ENCODE peak calls at places on chromosome 13, in eight cellular contexts. One of them, this sample, is unnamed.

GRCh38 chr13:43865892-43866291 is 13.6 kb downstream of the CCDC122 start:
- DNase-seq in breast epithelium: no peak
- DNase-seq in A673: no peak
- DNase-seq in body of pancreas: no peak
- DNase-seq in SK-N-SH: no peak
- DNase-seq in brain microvascular endothelial cell: no peak
- DNase-seq in upper lobe of right lung: no peak
- DNase-seq in PC-3: peak
- DNase-seq in this sample: no peak

GRCh38 chr13:46908511-46908910 is 11.7 kb upstream of the HTR2A start:
- DNase-seq in breast epithelium: peak
- DNase-seq in A673: no peak
- DNase-seq in body of pancreas: no peak
- DNase-seq in SK-N-SH: no peak
- DNase-seq in brain microvascular endothelial cell: no peak
- DNase-seq in upper lobe of right lung: no peak
- DNase-seq in PC-3: no peak
- DNase-seq in this sample: no peak

GRCh38 chr13:64314286-64314685 is 2898.6 kb upstream of the PCDH20 start:
- DNase-seq in breast epithelium: no peak
- DNase-seq in A673: peak
- DNase-seq in body of pancreas: no peak
- DNase-seq in SK-N-SH: no peak
- DNase-seq in brain microvascular endothelial cell: no peak
- DNase-seq in upper lobe of right lung: no peak
- DNase-seq in PC-3: peak
- DNase-seq in this sample: no peak

GRCh38 chr13:60620611-60621395 is 223.8 kb downstream of the TDRD3 start:
- DNase-seq in breast epithelium: no peak
- DNase-seq in A673: peak
- DNase-seq in body of pancreas: no peak
- DNase-seq in SK-N-SH: no peak
- DNase-seq in brain microvascular endothelial cell: no peak
- DNase-seq in upper lobe of right lung: no peak
- DNase-seq in PC-3: no peak
- DNase-seq in this sample: no peak

GRCh38 chr13:49082653-49083536 is 107.2 kb downstream of the FNDC3A start:
- DNase-seq in breast epithelium: no peak
- DNase-seq in A673: no peak
- DNase-seq in body of pancreas: no peak
- DNase-seq in SK-N-SH: no peak
- DNase-seq in brain microvascular endothelial cell: peak
- DNase-seq in upper lobe of right lung: no peak
- DNase-seq in PC-3: no peak
- DNase-seq in this sample: peak

GRCh38 chr13:112368883-112369282 is 7.3 kb upstream of the SPACA7 start:
- DNase-seq in breast epithelium: no peak
- DNase-seq in A673: no peak
- DNase-seq in body of pancreas: no peak
- DNase-seq in SK-N-SH: no peak
- DNase-seq in brain microvascular endothelial cell: no peak
- DNase-seq in upper lobe of right lung: no peak
- DNase-seq in PC-3: no peak
- DNase-seq in this sample: no peak

GRCh38 chr13:90997951-90998350 is 349.5 kb upstream of the MIR17HG start:
- DNase-seq in breast epithelium: no peak
- DNase-seq in A673: no peak
- DNase-seq in body of pancreas: no peak
- DNase-seq in SK-N-SH: no peak
- DNase-seq in brain microvascular endothelial cell: no peak
- DNase-seq in upper lobe of right lung: no peak
- DNase-seq in PC-3: no peak
- DNase-seq in this sample: no peak

GRCh38 chr13:65143920-65144319 is 2086.2 kb downstream of the PCDH9 start:
- DNase-seq in breast epithelium: no peak
- DNase-seq in A673: no peak
- DNase-seq in body of pancreas: no peak
- DNase-seq in SK-N-SH: no peak
- DNase-seq in brain microvascular endothelial cell: no peak
- DNase-seq in upper lobe of right lung: no peak
- DNase-seq in PC-3: no peak
- DNase-seq in this sample: no peak

GRCh38 chr13:46684287-46685001 is 112.5 kb downstream of the ESD start:
- DNase-seq in breast epithelium: no peak
- DNase-seq in A673: no peak
- DNase-seq in body of pancreas: no peak
- DNase-seq in SK-N-SH: no peak
- DNase-seq in brain microvascular endothelial cell: no peak
- DNase-seq in upper lobe of right lung: no peak
- DNase-seq in PC-3: no peak
- DNase-seq in this sample: no peak

GRCh38 chr13:41939403-41939802 is 21.5 kb downstream of the VWA8 start:
- DNase-seq in breast epithelium: no peak
- DNase-seq in A673: peak
- DNase-seq in body of pancreas: no peak
- DNase-seq in SK-N-SH: no peak
- DNase-seq in brain microvascular endothelial cell: no peak
- DNase-seq in upper lobe of right lung: no peak
- DNase-seq in PC-3: no peak
- DNase-seq in this sample: no peak

DNA sequence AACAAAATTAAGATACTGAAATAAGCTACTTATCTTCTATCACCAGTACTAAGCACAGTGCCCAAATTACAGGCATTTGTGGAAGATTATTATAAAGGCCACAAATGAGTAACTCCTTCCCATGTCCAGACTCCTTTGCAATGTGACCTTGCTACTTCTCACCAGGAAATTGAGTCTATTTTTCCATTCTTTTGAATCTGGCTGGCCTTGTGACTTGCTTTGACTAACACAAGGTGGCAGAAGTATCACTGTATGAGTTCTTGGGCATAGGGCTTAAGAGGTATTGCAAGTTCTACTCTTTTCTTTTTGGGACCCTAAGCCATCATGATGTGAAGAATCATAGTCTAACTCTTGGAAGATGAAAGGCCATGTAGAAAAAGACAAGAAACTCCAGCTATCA is 49.9 kb downstream of the UGGT2 start:
- DNase-seq in breast epithelium: no peak
- DNase-seq in A673: peak
- DNase-seq in body of pancreas: no peak
- DNase-seq in SK-N-SH: no peak
- DNase-seq in brain microvascular endothelial cell: no peak
- DNase-seq in upper lobe of right lung: no peak
- DNase-seq in PC-3: peak
- DNase-seq in this sample: no peak
- TF ChIP-seq CTCF in breast epithelium: no peak
- TF ChIP-seq CTCF in A673: no peak
- TF ChIP-seq CTCF in body of pancreas: peak
- TF ChIP-seq CTCF in SK-N-SH: peak
- TF ChIP-seq CTCF in brain microvascular endothelial cell: peak
- TF ChIP-seq CTCF in upper lobe of right lung: no peak
- TF ChIP-seq CTCF in PC-3: peak
- TF ChIP-seq CTCF in this sample: no peak

GRCh38 chr13:108368240-108368898 is 98.9 kb downstream of the TNFSF13B start:
- DNase-seq in breast epithelium: no peak
- DNase-seq in A673: no peak
- DNase-seq in body of pancreas: no peak
- DNase-seq in SK-N-SH: no peak
- DNase-seq in brain microvascular endothelial cell: no peak
- DNase-seq in upper lobe of right lung: no peak
- DNase-seq in PC-3: no peak
- DNase-seq in this sample: no peak

GRCh38 chr13:108375034-108375433 is 105.5 kb downstream of the TNFSF13B start:
- DNase-seq in breast epithelium: no peak
- DNase-seq in A673: no peak
- DNase-seq in body of pancreas: no peak
- DNase-seq in SK-N-SH: no peak
- DNase-seq in brain microvascular endothelial cell: no peak
- DNase-seq in upper lobe of right lung: no peak
- DNase-seq in PC-3: no peak
- DNase-seq in this sample: no peak

GRCh38 chr13:108363651-108364050 is 94.1 kb downstream of the TNFSF13B start:
- DNase-seq in breast epithelium: no peak
- DNase-seq in A673: no peak
- DNase-seq in body of pancreas: no peak
- DNase-seq in SK-N-SH: no peak
- DNase-seq in brain microvascular endothelial cell: no peak
- DNase-seq in upper lobe of right lung: no peak
- DNase-seq in PC-3: no peak
- DNase-seq in this sample: no peak

GRCh38 chr13:108365255-108365654 is 95.7 kb downstream of the TNFSF13B start:
- DNase-seq in breast epithelium: no peak
- DNase-seq in A673: no peak
- DNase-seq in body of pancreas: no peak
- DNase-seq in SK-N-SH: no peak
- DNase-seq in brain microvascular endothelial cell: no peak
- DNase-seq in upper lobe of right lung: no peak
- DNase-seq in PC-3: no peak
- DNase-seq in this sample: no peak

DNA sequence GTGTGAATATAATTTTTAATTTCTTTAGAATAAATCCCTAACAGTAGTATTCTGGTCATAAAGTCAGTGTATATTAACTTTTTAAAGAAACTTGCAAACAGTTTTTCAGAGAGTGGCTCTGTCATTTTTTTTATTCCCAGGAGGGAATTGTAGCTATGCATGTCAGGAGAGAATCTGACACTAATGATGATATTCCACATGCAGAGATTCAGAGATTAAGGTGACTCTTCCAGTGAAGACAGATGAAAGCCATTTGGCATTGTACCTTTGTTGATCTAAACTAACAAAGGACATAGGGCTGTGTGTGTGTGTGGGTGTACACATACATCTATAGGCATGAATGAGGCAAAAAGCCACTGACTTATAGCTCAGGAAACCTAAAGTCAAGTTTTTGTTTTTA is 99.9 kb downstream of the TNFSF13B start:
- DNase-seq in breast epithelium: no peak
- DNase-seq in A673: no peak
- DNase-seq in body of pancreas: no peak
- DNase-seq in SK-N-SH: no peak
- DNase-seq in brain microvascular endothelial cell: no peak
- DNase-seq in upper lobe of right lung: no peak
- DNase-seq in PC-3: no peak
- DNase-seq in this sample: no peak
- H3K27ac ChIP-seq in breast epithelium: no peak
- H3K27ac ChIP-seq in A673: no peak
- H3K27ac ChIP-seq in body of pancreas: no peak
- H3K27ac ChIP-seq in SK-N-SH: no peak
- H3K27ac ChIP-seq in brain microvascular endothelial cell: no peak
- H3K27ac ChIP-seq in upper lobe of right lung: no peak
- H3K27ac ChIP-seq in PC-3: no peak
- H3K27ac ChIP-seq in this sample: no peak

DNA sequence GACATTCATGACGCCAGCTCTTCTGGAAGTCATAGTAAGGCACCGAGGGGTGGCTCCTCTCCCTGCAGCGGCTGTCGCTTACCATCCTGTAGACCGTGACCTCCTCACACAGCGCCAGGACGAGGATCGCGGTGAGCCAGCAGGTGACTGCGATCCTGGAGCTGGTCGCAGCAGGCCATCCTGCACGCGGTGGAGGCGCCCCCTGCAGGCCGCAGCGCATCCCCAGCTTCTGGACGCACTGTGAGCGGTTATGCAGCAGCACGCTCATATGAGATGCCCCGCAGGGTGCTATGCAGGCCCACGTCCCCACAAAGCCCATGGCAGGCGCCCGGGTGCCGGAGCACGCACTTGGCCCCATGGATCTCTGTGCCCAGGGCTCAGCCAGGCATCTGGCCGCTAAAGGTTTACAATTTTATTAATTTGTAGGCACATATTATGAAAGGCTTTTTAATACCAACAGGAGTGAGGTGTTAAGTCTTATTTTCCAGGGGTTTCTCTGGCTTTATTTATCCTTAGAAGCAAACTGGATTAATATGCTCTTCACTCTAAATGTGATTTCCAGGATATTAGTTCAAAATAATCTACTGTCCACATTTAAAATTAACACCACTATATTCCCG is 35.6 kb upstream of the PSPC1 start:
- DNase-seq in breast epithelium: no peak
- DNase-seq in A673: peak
- DNase-seq in body of pancreas: peak
- DNase-seq in SK-N-SH: peak
- DNase-seq in brain microvascular endothelial cell: peak
- DNase-seq in upper lobe of right lung: peak
- DNase-seq in PC-3: peak
- DNase-seq in this sample: no peak
- TF ChIP-seq CTCF in breast epithelium: no peak
- TF ChIP-seq CTCF in A673: peak
- TF ChIP-seq CTCF in body of pancreas: peak
- TF ChIP-seq CTCF in SK-N-SH: peak
- TF ChIP-seq CTCF in brain microvascular endothelial cell: peak
- TF ChIP-seq CTCF in upper lobe of right lung: peak
- TF ChIP-seq CTCF in PC-3: peak
- TF ChIP-seq CTCF in this sample: peak

GRCh38 chr13:40599722-40600121 is 66.7 kb downstream of the FOXO1 start:
- DNase-seq in breast epithelium: no peak
- DNase-seq in A673: no peak
- DNase-seq in body of pancreas: no peak
- DNase-seq in SK-N-SH: no peak
- DNase-seq in brain microvascular endothelial cell: no peak
- DNase-seq in upper lobe of right lung: no peak
- DNase-seq in PC-3: no peak
- DNase-seq in this sample: no peak

GRCh38 chr13:40597735-40598365 is 68.6 kb downstream of the FOXO1 start:
- DNase-seq in breast epithelium: peak
- DNase-seq in A673: no peak
- DNase-seq in body of pancreas: peak
- DNase-seq in SK-N-SH: no peak
- DNase-seq in brain microvascular endothelial cell: no peak
- DNase-seq in upper lobe of right lung: peak
- DNase-seq in PC-3: no peak
- DNase-seq in this sample: no peak

GRCh38 chr13:40598599-40598998 is 67.8 kb downstream of the FOXO1 start:
- DNase-seq in breast epithelium: no peak
- DNase-seq in A673: no peak
- DNase-seq in body of pancreas: peak
- DNase-seq in SK-N-SH: no peak
- DNase-seq in brain microvascular endothelial cell: no peak
- DNase-seq in upper lobe of right lung: no peak
- DNase-seq in PC-3: no peak
- DNase-seq in this sample: no peak

GRCh38 chr13:40599146-40599545 is 67.3 kb downstream of the FOXO1 start:
- DNase-seq in breast epithelium: no peak
- DNase-seq in A673: no peak
- DNase-seq in body of pancreas: no peak
- DNase-seq in SK-N-SH: no peak
- DNase-seq in brain microvascular endothelial cell: no peak
- DNase-seq in upper lobe of right lung: no peak
- DNase-seq in PC-3: no peak
- DNase-seq in this sample: no peak

DNA sequence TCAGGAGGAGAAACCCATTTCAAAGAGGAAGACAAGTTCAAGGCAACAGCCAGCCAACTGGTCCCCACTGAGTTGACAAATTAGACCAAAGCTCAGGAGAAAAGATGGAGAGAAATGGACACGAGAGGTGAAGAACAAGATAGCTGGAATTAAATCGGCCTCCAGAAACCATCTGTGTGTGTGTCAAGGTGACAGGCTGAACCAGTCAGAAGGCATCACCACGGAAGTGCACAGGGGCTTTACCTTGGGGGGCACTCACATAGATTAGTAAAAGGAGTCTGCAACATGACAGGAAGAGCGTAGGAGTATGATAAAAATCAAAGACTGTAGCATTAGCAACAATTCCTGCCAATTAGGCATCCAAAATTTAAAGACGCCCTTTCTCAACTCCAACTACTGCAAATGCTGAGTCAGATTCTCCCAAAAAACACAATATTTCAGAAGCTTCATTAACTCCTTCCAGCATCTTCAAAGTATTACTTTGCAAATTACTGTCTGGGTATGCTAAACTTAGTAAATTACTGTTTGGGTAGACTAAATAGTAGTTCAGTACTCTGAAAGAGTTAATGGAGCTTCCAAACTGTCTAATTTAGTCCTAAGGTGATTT is 66.2 kb downstream of the FOXO1 start:
- DNase-seq in breast epithelium: no peak
- DNase-seq in A673: peak
- DNase-seq in body of pancreas: no peak
- DNase-seq in SK-N-SH: no peak
- DNase-seq in brain microvascular endothelial cell: no peak
- DNase-seq in upper lobe of right lung: no peak
- DNase-seq in PC-3: no peak
- DNase-seq in this sample: no peak
- H3K27ac ChIP-seq in breast epithelium: peak
- H3K27ac ChIP-seq in A673: no peak
- H3K27ac ChIP-seq in body of pancreas: no peak
- H3K27ac ChIP-seq in SK-N-SH: no peak
- H3K27ac ChIP-seq in brain microvascular endothelial cell: no peak
- H3K27ac ChIP-seq in upper lobe of right lung: no peak
- H3K27ac ChIP-seq in PC-3: no peak
- H3K27ac ChIP-seq in this sample: no peak

This sample was measured in RWPE1.